ENCODE peak calls at places on chromosome 11, in five cellular contexts. Y is stomach, Q is heart left ventricle, K is endothelial cell of umbilical vein, N is IMR-90. V is an unnamed sample.
A peak's percentile ranks its signal among the peaks of the same experiment; 100 is the strongest.

GRCh38 chr11:128660957-128661356 is 32.9 kb upstream of the FLI1 start:
- DNase-seq in Y (no peak), Q (no peak), K (no peak), N (no peak), V (no peak)

GRCh38 chr11:101913631-101914030 is 1.2 kb upstream of the CEP126 start:
- DNase-seq in Y (no peak), Q (no peak), K (no peak), N (no peak), V (no peak)

GRCh38 chr11:110948112-110948511 is 235.9 kb upstream of the ARHGAP20 start:
- DNase-seq in Y (no peak), Q (no peak), K (no peak), N (peak; percentile 49), V (no peak)

GRCh38 chr11:43825217-43825816 is 55.3 kb upstream of the ALKBH3 start:
- DNase-seq in Y (no peak), Q (no peak), K (peak; percentile 45), N (peak; percentile 35), V (peak; percentile 14)

GRCh38 chr11:92670293-92670890 is 299.1 kb upstream of the MTNR1B start:
- DNase-seq in Y (no peak), Q (no peak), K (no peak), N (no peak), V (no peak)

GRCh38 chr11:92837595-92837994 is 131.9 kb upstream of the MTNR1B start:
- DNase-seq in Y (no peak), Q (no peak), K (no peak), N (no peak), V (no peak)

GRCh38 chr11:30586251-30587144 is at the start of gene MPPED2:
- DNase-seq in Y (no peak), Q (peak; percentile 53), K (no peak), N (no peak), V (no peak)

GRCh38 chr11:126419801-126420729 is 64.6 kb downstream of the ST3GAL4 start:
- DNase-seq in Y (no peak), Q (no peak), K (peak; percentile 6), N (peak; percentile 84), V (no peak)

GRCh38 chr11:114163231-114163631 is 103.7 kb downstream of the ZBTB16 start:
- DNase-seq in Y (peak; percentile 55), Q (no peak), K (no peak), N (peak; percentile 5), V (no peak)

GRCh38 chr11:68750197-68750987 is 928 bp downstream of the TESMIN start:
- DNase-seq in Y (no peak), Q (no peak), K (no peak), N (no peak), V (no peak)

GRCh38 chr11:68750988-68751325 is 363 bp downstream of the TESMIN start:
- DNase-seq in Y (no peak), Q (no peak), K (no peak), N (no peak), V (no peak)

GRCh38 chr11:68749501-68750196 is 1.7 kb downstream of the TESMIN start:
- DNase-seq in Y (no peak), Q (no peak), K (no peak), N (peak; percentile 12), V (no peak)

GRCh38 chr11:68753300-68753699 is 2.0 kb upstream of the TESMIN start:
- DNase-seq in Y (no peak), Q (no peak), K (no peak), N (no peak), V (no peak)

GRCh38 chr11:68751331-68751856 is at the start of gene TESMIN:
- DNase-seq in Y (peak; percentile 95), Q (peak; percentile 85), K (peak; percentile 58), N (peak; percentile 46), V (peak; percentile 86)
- TF ChIP-seq POLR2A in Y (no peak), Q (no peak), K (no peak), N (no peak), V (peak; percentile 41)

GRCh38 chr11:71096751-71097388 is 155.5 kb downstream of the SHANK2 start:
- DNase-seq in Y (no peak), Q (no peak), K (no peak), N (peak; percentile 20), V (no peak)

GRCh38 chr11:71094296-71095077 is 157.9 kb downstream of the SHANK2 start:
- DNase-seq in Y (no peak), Q (no peak), K (no peak), N (no peak), V (no peak)

GRCh38 chr11:71098776-71099175 is 153.6 kb downstream of the SHANK2 start:
- DNase-seq in Y (no peak), Q (no peak), K (no peak), N (no peak), V (no peak)

GRCh38 chr11:71095294-71095850 is 157.0 kb downstream of the SHANK2 start:
- DNase-seq in Y (no peak), Q (no peak), K (no peak), N (no peak), V (no peak)

DNA sequence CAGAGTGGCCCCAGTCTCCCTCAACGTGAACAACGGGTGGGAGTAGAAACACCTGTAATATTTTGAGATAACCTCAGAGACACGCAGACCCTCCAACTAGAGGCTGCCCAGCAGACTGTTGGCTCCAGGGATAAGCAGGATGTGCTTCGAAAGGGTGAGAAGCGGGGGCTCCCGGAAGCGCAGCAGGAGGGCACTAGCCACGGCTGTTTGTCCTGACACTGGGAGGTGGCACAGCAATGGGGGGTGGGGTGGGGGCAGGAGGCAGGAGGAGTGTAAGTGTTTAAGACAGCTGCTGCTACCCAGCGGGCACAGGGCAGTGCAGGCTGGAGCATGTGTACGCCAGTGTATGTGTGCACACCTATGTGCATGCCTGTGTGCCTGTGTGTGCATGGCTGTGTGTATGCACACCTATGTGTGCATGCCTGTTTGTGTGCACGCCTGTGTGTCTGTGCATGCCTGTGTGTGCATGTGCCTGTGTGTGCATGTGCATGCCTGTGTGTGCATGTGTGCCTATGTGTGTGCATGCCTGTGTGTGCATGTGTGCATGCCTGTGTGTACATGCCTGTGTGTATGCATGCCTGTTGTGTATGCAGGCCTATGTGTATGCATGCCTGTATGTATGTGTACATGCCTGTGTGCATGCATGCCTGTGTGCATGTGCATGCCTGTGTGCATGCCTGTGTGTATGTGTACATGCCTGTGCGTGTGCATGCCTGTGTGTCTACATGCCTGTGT is 154.7 kb downstream of the SHANK2 start:
- DNase-seq in Y (no peak), Q (no peak), K (no peak), N (no peak), V (no peak)
- TF ChIP-seq POLR2A in Y (no peak), Q (no peak), K (no peak), N (no peak), V (no peak)

GRCh38 chr11:86067230-86068137 is 1.4 kb downstream of the PICALM start:
- DNase-seq in Y (no peak), Q (no peak), K (peak; percentile 56), N (no peak), V (no peak)
- TF ChIP-seq POLR2A in Y (no peak), Q (no peak), K (no peak), N (no peak), V (no peak)

GRCh38 chr11:130916910-130917309 is 631 bp upstream of the SNX19 start:
- DNase-seq in Y (no peak), Q (no peak), K (no peak), N (no peak), V (no peak)

GRCh38 chr11:130913268-130913667 is 3.0 kb downstream of the SNX19 start:
- DNase-seq in Y (no peak), Q (no peak), K (no peak), N (no peak), V (no peak)

GRCh38 chr11:130918081-130918480 is 1.8 kb upstream of the SNX19 start:
- DNase-seq in Y (no peak), Q (no peak), K (no peak), N (no peak), V (no peak)

GRCh38 chr11:130915556-130916237 is 582 bp downstream of the SNX19 start:
- DNase-seq in Y (no peak), Q (no peak), K (no peak), N (no peak), V (no peak)

GRCh38 chr11:130916238-130916855 is at the start of gene SNX19:
- DNase-seq in Y (peak; percentile 95), Q (peak; percentile 95), K (peak; percentile 92), N (peak; percentile 88), V (peak; percentile 62)
- TF ChIP-seq POLR2A in Y (no peak), Q (peak; percentile 57), K (peak; percentile 89), N (peak; percentile 94), V (peak; percentile 54)

DNA sequence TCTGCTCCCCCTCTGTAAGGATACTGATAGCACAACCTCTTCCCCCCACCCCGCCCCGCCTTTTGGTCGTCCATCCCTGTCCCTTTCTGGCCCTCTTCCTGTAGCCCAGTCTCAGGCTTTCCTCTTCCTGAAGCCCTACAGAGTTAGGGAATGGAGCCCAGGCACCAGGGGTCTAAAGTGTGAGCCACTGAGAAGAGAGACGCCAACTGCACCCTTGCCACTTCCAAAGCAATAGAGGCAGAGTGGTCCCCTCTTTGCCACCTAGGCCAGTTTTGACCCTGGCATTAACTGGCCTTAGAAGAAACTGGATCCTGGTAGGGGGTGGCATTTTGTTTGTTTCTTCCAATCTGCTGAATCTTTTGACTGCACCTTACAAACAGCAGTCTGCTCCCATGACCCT is 9.8 kb upstream of the GRK2 start:
- DNase-seq in Y (no peak), Q (no peak), K (no peak), N (no peak), V (no peak)
- TF ChIP-seq POLR2A in Y (no peak), Q (no peak), K (no peak), N (no peak), V (no peak)

DNA sequence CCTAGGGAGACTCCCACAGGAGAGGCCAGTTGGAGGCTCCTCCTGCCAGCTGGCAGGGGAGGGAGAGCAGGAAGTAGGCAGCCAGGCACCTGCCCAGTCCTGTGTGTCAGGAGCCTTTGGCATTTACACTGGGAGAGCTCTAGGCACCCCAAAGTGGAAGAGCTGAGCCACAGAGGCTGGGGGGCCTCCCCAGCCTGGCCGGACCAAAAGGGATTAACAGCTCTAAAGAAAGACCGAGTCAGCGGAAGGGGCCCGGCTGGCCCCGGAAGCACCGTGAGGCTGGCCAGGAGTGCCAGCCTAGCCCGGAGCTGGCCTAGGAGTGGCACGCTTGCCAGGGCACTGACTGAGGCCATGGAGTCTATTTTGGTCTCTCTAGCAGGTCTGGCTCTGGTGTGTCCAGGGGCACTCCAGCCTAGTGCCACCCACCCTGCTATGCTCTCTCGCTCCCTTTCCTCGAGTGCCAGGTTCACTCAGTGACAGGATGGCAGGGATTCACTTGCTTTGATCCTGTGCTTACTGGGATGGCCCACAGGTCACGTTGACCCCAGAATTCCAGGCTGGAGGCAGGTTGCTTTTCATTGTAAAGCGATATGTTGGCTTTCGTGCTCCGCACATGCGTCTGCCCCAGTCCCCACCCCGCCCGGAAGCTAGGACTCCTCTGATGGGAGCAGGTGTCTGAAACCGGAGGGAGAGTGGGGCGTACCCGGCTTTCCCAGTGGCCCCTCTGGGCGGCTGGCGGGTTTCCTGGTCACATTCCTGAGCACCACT is 3.3 kb upstream of the KMT5B start:
- DNase-seq in Y (peak; percentile 77), Q (peak; percentile 38), K (no peak), N (no peak), V (no peak)
- TF ChIP-seq POLR2A in Y (no peak), Q (no peak), K (no peak), N (no peak), V (no peak)

GRCh38 chr11:72678524-72678923 is 4.3 kb upstream of the PDE2A start:
- DNase-seq in Y (no peak), Q (no peak), K (no peak), N (no peak), V (no peak)
- TF ChIP-seq POLR2A in Y (no peak), Q (no peak), K (no peak), N (no peak), V (no peak)

V was measured in H54.